ENCODE peak calls at places on chromosomes 6 and 20, in four cellular contexts. O, G, H and V are unnamed samples.

GRCh38 chr6:143337201-143337949 is 113.1 kb downstream of the ADAT2 start:
- DNase-seq in G (no peak), H (peak), O (peak), V (peak)

GRCh38 chr6:140319209-140319608 is 944.8 kb upstream of the CITED2 start:
- DNase-seq in H (no peak), O (no peak), G (peak), V (no peak)

GRCh38 chr20:62064788-62065668 is 653 bp downstream of the TAF4 start:
- DNase-seq in O (peak), G (no peak), H (no peak), V (peak)

GRCh38 chr6:78867020-78867369 is 356 bp upstream of the IRAK1BP1 start:
- DNase-seq in G (no peak), H (no peak), O (no peak), V (peak)

GRCh38 chr6:150667977-150668716 is 68.5 kb downstream of the PLEKHG1 start:
- DNase-seq in O (peak), G (peak), H (no peak), V (no peak)

GRCh38 chr20:5078399-5078958 is 41.3 kb downstream of the PCNA start:
- DNase-seq in H (peak), O (no peak), G (no peak), V (peak)

GRCh38 chr6:137738197-137738596 is 128.9 kb upstream of the TNFAIP3 start:
- DNase-seq in O (no peak), H (no peak), G (peak), V (no peak)

GRCh38 chr6:26183581-26184408 is 96.6 kb downstream of the HFE start:
- DNase-seq in O (peak), H (peak), G (no peak), V (peak)

GRCh38 chr20:64058536-64058935 is 4.5 kb upstream of the TCEA2 start:
- DNase-seq in O (no peak), H (no peak), G (no peak), V (no peak)

GRCh38 chr6:106136845-106137244 is 50.7 kb downstream of the PRDM1 start:
- DNase-seq in H (no peak), O (no peak), G (no peak), V (no peak)

GRCh38 chr6:72412709-72413044 is 209.2 kb upstream of the KCNQ5 start:
- DNase-seq in G (no peak), H (no peak), O (no peak), V (no peak)

GRCh38 chr6:43455034-43455747 is at the start of gene DLK2:
- DNase-seq in G (no peak), O (peak), H (no peak), V (peak)

GRCh38 chr6:27161946-27162603 is 85.4 kb upstream of the PRSS16 start:
- DNase-seq in O (no peak), H (no peak), G (no peak), V (peak)

GRCh38 chr6:117227245-117227962 is 38.0 kb upstream of the VGLL2 start:
- DNase-seq in H (no peak), O (no peak), G (no peak), V (no peak)

GRCh38 chr20:15068486-15068885 is 731.1 kb upstream of the FLRT3 start:
- DNase-seq in G (no peak), O (no peak), H (no peak), V (no peak)

GRCh38 chr6:82750570-82750969 is 315.1 kb downstream of the UBE3D start:
- DNase-seq in G (no peak), O (no peak), H (no peak), V (no peak)

GRCh38 chr6:130047440-130047995 is 29.1 kb downstream of the L3MBTL3 start:
- DNase-seq in G (no peak), H (no peak), O (no peak), V (no peak)

GRCh38 chr6:53306819-53307347 is 41.9 kb downstream of the ELOVL5 start:
- DNase-seq in O (no peak), G (peak), H (peak), V (no peak)

GRCh38 chr6:90286884-90287488 is 9.7 kb downstream of the BACH2 start:
- DNase-seq in G (no peak), H (peak), O (no peak), V (peak)

GRCh38 chr20:53827996-53828672 is 234.5 kb upstream of the ZNF217 start:
- DNase-seq in G (peak), H (no peak), O (no peak), V (no peak)

GRCh38 chr20:63530788-63531160 is 6.4 kb downstream of the PTK6 start:
- DNase-seq in H (no peak), G (no peak), O (peak), V (no peak)

GRCh38 chr6:61842005-61842404 is 444.0 kb downstream of the KHDRBS2 start:
- DNase-seq in O (no peak), G (peak), H (no peak), V (no peak)

GRCh38 chr6:107337342-107337741 is 122.0 kb downstream of the PDSS2 start:
- DNase-seq in O (no peak), H (no peak), G (no peak), V (no peak)

GRCh38 chr6:74066168-74066871 is 370.3 kb downstream of the CD109 start:
- DNase-seq in G (no peak), H (no peak), O (no peak), V (no peak)

GRCh38 chr6:111805511-111806181 is 67.6 kb downstream of the FYN start:
- DNase-seq in G (peak), O (no peak), H (peak), V (no peak)

GRCh38 chr6:111484655-111484974 is 1.6 kb upstream of the REV3L start:
- DNase-seq in G (no peak), H (no peak), O (no peak), V (no peak)

GRCh38 chr6:118260833-118261232 is 287.3 kb upstream of the PLN start:
- DNase-seq in G (no peak), O (no peak), H (no peak), V (no peak)